ENCODE peak calls at places on chromosomes 11 and 22, in seven cellular contexts. S, X, Y, R, H, P and W are unnamed samples.

GRCh38 chr22:19903031-19903430 is 38.5 kb upstream of the COMT start:
- DNase-seq in X (no peak), H (no peak), R (no peak), P (no peak), S (no peak), Y (peak; percentile 82), W (no peak)

GRCh38 chr11:101390539-101390938 is 193.3 kb downstream of the TRPC6 start:
- DNase-seq in Y (no peak), R (peak; percentile 3), S (peak; percentile 3), X (no peak), H (peak; percentile 3), P (no peak), W (peak; percentile 53)

GRCh38 chr11:58503361-58503856 is 4.5 kb downstream of the OR5B21 start:
- DNase-seq in P (no peak), R (no peak), Y (no peak), H (peak; percentile 43), S (no peak), X (peak; percentile 20), W (no peak)

GRCh38 chr11:62553839-62554361 is 7.3 kb upstream of the AHNAK start:
- DNase-seq in P (no peak), Y (no peak), X (no peak), H (no peak), R (peak; percentile 68), S (no peak), W (peak; percentile 96)

GRCh38 chr11:59667812-59668187 is 1.0 kb downstream of the PATL1 start:
- DNase-seq in P (no peak), S (no peak), X (no peak), H (no peak), R (no peak), Y (no peak), W (no peak)

GRCh38 chr11:57638811-57639320 is 10.8 kb downstream of the YPEL4 start:
- DNase-seq in H (no peak), P (no peak), R (no peak), Y (peak; percentile 56), S (no peak), X (no peak), W (no peak)

GRCh38 chr11:71120346-71120963 is 131.9 kb downstream of the SHANK2 start:
- DNase-seq in P (peak; percentile 67), H (peak; percentile 29), X (no peak), R (peak; percentile 24), Y (no peak), S (peak; percentile 94), W (peak; percentile 67)

GRCh38 chr22:46754826-46755225 is 7.6 kb upstream of the TBC1D22A start:
- DNase-seq in S (no peak), R (no peak), Y (no peak), H (no peak), X (no peak), P (no peak), W (no peak)

GRCh38 chr11:73998846-73999575 is 9.9 kb downstream of the UCP3 start:
- DNase-seq in Y (no peak), H (no peak), S (no peak), X (no peak), P (no peak), R (no peak), W (no peak)

GRCh38 chr11:6319001-6319878 is 1.1 kb downstream of the CAVIN3 start:
- DNase-seq in R (no peak), H (no peak), S (peak; percentile 66), Y (peak; percentile 16), P (peak; percentile 47), X (no peak), W (no peak)

GRCh38 chr11:71079795-71080194 is 172.6 kb downstream of the SHANK2 start:
- DNase-seq in Y (no peak), X (no peak), P (no peak), S (no peak), H (no peak), R (no peak), W (no peak)

GRCh38 chr11:115612331-115612730 is 108.1 kb upstream of the CADM1 start:
- DNase-seq in Y (no peak), R (no peak), X (no peak), P (no peak), H (no peak), S (peak; percentile 73), W (no peak)

GRCh38 chr11:125228425-125228824 is 63.9 kb downstream of the PKNOX2 start:
- DNase-seq in P (no peak), H (no peak), X (no peak), R (no peak), S (peak; percentile 56), Y (no peak), W (no peak)

GRCh38 chr11:112652786-112653390 is 308.3 kb upstream of the NCAM1 start:
- DNase-seq in H (no peak), R (no peak), X (no peak), Y (no peak), S (no peak), P (no peak), W (no peak)

GRCh38 chr22:20567371-20567847 is 60.0 kb downstream of the MED15 start:
- DNase-seq in Y (no peak), H (no peak), P (no peak), R (no peak), S (no peak), X (no peak), W (peak; percentile 91)

GRCh38 chr22:19942886-19943664 is 1.5 kb upstream of the TXNRD2 start:
- DNase-seq in Y (no peak), H (peak; percentile 54), S (no peak), X (no peak), P (peak; percentile 51), R (no peak), W (peak; percentile 28)

GRCh38 chr22:50483977-50484853 is 2.4 kb upstream of the MIOX start:
- DNase-seq in R (no peak), P (peak; percentile 65), S (no peak), H (no peak), X (no peak), Y (no peak), W (no peak)

GRCh38 chr11:69022268-69022667 is 9.2 kb upstream of the MRGPRF start:
- DNase-seq in Y (no peak), P (no peak), X (no peak), R (no peak), S (no peak), H (no peak), W (no peak)
- TF ChIP-seq EZH2phosphoT487 in Y (no peak), P (no peak), X (no peak), R (no peak), S (no peak), H (no peak), W (no peak)

DNA sequence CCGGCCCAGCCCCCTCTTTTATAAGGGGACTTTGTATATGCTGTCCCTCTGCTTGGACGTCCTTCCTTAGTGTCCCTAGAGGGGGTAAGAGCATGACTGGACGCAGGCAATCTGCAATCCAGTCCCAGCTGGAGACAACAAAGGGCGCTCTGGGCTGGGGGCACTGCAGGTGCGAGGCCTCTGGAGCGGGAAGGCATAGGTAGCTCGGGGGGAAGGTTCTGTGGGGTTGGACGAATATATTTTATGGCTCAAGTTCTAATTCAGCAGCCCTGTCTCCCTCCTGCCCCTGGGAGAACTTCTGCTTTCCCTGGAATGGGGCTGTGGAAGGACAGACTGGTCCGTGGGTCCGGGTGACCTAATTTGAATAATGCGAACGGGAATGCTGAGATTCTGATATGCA is 40.0 kb downstream of the KCNJ4 start:
- DNase-seq in R (no peak), S (no peak), P (peak; percentile 2), H (no peak), X (no peak), Y (no peak), W (no peak)
- TF ChIP-seq EZH2phosphoT487 in R (no peak), S (no peak), P (no peak), H (no peak), X (no peak), Y (no peak), W (no peak)

DNA sequence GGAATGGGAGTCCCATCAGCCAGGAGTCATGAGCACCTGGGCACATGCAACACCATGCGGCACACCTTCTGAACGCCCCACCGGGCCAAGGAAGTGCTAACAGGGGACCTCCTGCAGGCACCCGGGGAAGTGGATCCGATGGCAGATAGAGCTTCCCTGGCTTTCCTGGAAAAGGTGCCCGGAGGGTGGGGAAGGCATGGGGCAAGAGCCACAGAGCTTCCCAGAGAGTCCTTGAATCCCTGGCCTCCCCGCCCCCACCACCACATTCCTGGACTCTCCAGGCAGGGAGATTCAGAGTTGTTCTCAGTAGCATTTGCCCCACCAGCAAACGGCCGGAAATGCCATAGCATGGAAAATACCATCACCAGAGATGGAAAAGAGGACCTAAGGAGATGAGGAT is 8.3 kb downstream of the TRIM29 start:
- DNase-seq in S (no peak), Y (no peak), H (no peak), X (no peak), P (no peak), R (no peak), W (no peak)
- TF ChIP-seq EZH2phosphoT487 in S (no peak), Y (no peak), H (no peak), X (no peak), P (no peak), R (no peak), W (no peak)

GRCh38 chr11:128694618-128695481 is 978 bp downstream of the FLI1 start:
- DNase-seq in X (peak; percentile 34), Y (peak; percentile 66), R (no peak), P (no peak), S (peak; percentile 75), H (peak; percentile 55), W (no peak)
- TF ChIP-seq EZH2phosphoT487 in X (no peak), Y (no peak), R (no peak), P (no peak), S (peak; percentile 66), H (no peak), W (no peak)